ENCODE peak calls at places on chromosomes 5 and 9, in nine cellular contexts. One of them, this sample, is unnamed. For H3K4me1, the result is how much of the 10 kb centered on the place peaks cover.

GRCh38 chr5:72106922-72107873 is at the start of gene MAP1B:
- DNase-seq in A549: peak
- DNase-seq in uterus: peak
- DNase-seq in right lobe of liver: no peak
- DNase-seq in mucosa of descending colon: peak
- DNase-seq in ovary: peak
- DNase-seq in colonic mucosa: peak
- DNase-seq in OCI-LY7: no peak
- DNase-seq in left lung: peak
- DNase-seq in this sample: no peak

GRCh38 chr9:92245005-92245797 is 48.3 kb downstream of the IARS1 start:
- DNase-seq in A549: no peak
- DNase-seq in uterus: no peak
- DNase-seq in right lobe of liver: no peak
- DNase-seq in mucosa of descending colon: no peak
- DNase-seq in ovary: no peak
- DNase-seq in colonic mucosa: no peak
- DNase-seq in OCI-LY7: no peak
- DNase-seq in left lung: no peak
- DNase-seq in this sample: no peak

GRCh38 chr5:172904643-172905345 is 54.4 kb upstream of the RPL26L1 start:
- DNase-seq in A549: peak
- DNase-seq in uterus: peak
- DNase-seq in right lobe of liver: peak
- DNase-seq in mucosa of descending colon: peak
- DNase-seq in ovary: peak
- DNase-seq in colonic mucosa: peak
- DNase-seq in OCI-LY7: no peak
- DNase-seq in left lung: peak
- DNase-seq in this sample: no peak

GRCh38 chr5:66561366-66561990 is 34.7 kb upstream of the MAST4 start:
- DNase-seq in A549: no peak
- DNase-seq in uterus: no peak
- DNase-seq in right lobe of liver: no peak
- DNase-seq in mucosa of descending colon: no peak
- DNase-seq in ovary: peak
- DNase-seq in colonic mucosa: no peak
- DNase-seq in OCI-LY7: no peak
- DNase-seq in left lung: no peak
- DNase-seq in this sample: no peak

GRCh38 chr5:90473321-90474234 is 993 bp downstream of the MBLAC2 start:
- DNase-seq in A549: peak
- DNase-seq in uterus: peak
- DNase-seq in right lobe of liver: peak
- DNase-seq in mucosa of descending colon: peak
- DNase-seq in ovary: no peak
- DNase-seq in colonic mucosa: peak
- DNase-seq in OCI-LY7: peak
- DNase-seq in left lung: peak
- DNase-seq in this sample: peak

GRCh38 chr9:110984890-110985437 is 53.3 kb downstream of the LPAR1 start:
- DNase-seq in A549: no peak
- DNase-seq in uterus: no peak
- DNase-seq in right lobe of liver: no peak
- DNase-seq in mucosa of descending colon: no peak
- DNase-seq in ovary: no peak
- DNase-seq in colonic mucosa: no peak
- DNase-seq in OCI-LY7: no peak
- DNase-seq in left lung: no peak
- DNase-seq in this sample: no peak

GRCh38 chr5:32027717-32028321 is 146.3 kb downstream of the GOLPH3 start:
- DNase-seq in A549: peak
- DNase-seq in uterus: peak
- DNase-seq in right lobe of liver: no peak
- DNase-seq in mucosa of descending colon: no peak
- DNase-seq in ovary: peak
- DNase-seq in colonic mucosa: peak
- DNase-seq in OCI-LY7: no peak
- DNase-seq in left lung: no peak
- DNase-seq in this sample: no peak

GRCh38 chr5:38404667-38405276 is 146.4 kb downstream of the EGFLAM start:
- DNase-seq in A549: peak
- DNase-seq in uterus: no peak
- DNase-seq in right lobe of liver: no peak
- DNase-seq in mucosa of descending colon: no peak
- DNase-seq in ovary: no peak
- DNase-seq in colonic mucosa: no peak
- DNase-seq in OCI-LY7: peak
- DNase-seq in left lung: no peak
- DNase-seq in this sample: no peak

GRCh38 chr5:34589832-34590231 is 66.3 kb upstream of the RAI14 start:
- DNase-seq in A549: no peak
- DNase-seq in uterus: no peak
- DNase-seq in right lobe of liver: no peak
- DNase-seq in mucosa of descending colon: no peak
- DNase-seq in ovary: no peak
- DNase-seq in colonic mucosa: no peak
- DNase-seq in OCI-LY7: no peak
- DNase-seq in left lung: no peak
- DNase-seq in this sample: no peak

GRCh38 chr5:34585601-34586104 is 70.5 kb upstream of the RAI14 start:
- DNase-seq in A549: peak
- DNase-seq in uterus: no peak
- DNase-seq in right lobe of liver: no peak
- DNase-seq in mucosa of descending colon: no peak
- DNase-seq in ovary: no peak
- DNase-seq in colonic mucosa: no peak
- DNase-seq in OCI-LY7: no peak
- DNase-seq in left lung: no peak
- DNase-seq in this sample: no peak

GRCh38 chr5:34584165-34584564 is 72.0 kb upstream of the RAI14 start:
- DNase-seq in A549: no peak
- DNase-seq in uterus: no peak
- DNase-seq in right lobe of liver: no peak
- DNase-seq in mucosa of descending colon: no peak
- DNase-seq in ovary: no peak
- DNase-seq in colonic mucosa: no peak
- DNase-seq in OCI-LY7: no peak
- DNase-seq in left lung: no peak
- DNase-seq in this sample: no peak

GRCh38 chr5:34586117-34586885 is 69.8 kb upstream of the RAI14 start:
- DNase-seq in A549: peak
- DNase-seq in uterus: no peak
- DNase-seq in right lobe of liver: no peak
- DNase-seq in mucosa of descending colon: no peak
- DNase-seq in ovary: no peak
- DNase-seq in colonic mucosa: no peak
- DNase-seq in OCI-LY7: no peak
- DNase-seq in left lung: no peak
- DNase-seq in this sample: no peak

DNA sequence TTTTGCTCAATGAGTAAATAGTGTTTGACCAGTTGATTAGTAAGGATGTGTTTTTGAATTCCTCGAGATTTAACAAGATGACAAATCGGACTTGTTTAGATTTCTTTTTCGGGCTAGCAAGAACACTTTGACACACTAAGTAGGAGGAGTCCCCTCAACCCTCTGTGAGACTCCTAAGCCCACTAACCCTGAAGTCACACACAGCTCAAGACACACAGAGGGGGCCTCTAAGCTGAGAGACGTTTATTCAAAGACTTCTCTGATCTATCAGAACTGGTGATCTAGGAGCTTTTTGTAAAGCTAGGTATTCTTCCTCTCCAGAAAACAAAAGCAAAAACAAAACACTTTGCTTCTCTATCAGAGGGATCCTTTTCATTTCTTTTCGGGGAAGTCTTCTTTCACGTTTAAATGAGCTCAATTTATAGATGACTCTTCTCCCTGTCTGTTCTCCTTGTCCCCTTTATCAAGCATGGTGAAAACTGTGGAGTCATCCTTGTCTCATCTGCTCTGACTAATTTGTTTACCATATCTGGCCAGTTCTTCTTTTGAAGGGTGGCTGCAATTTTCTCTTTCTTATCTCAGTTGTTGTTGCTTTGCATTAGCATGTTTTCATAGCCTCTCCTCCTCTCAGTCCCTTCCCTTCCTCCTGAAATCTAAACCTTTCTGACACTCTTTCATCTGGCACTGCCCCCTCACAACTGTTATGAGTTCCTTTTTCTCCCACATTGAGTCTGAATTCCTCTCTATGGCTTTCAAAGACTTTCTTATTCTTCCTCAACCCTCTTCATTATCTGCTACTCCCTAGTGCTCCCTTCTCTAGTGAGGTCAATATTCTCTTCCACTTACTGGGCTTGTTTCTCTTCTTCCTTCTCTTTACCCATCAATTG is 68.5 kb upstream of the RAI14 start:
- DNase-seq in A549: peak
- DNase-seq in uterus: no peak
- DNase-seq in right lobe of liver: no peak
- DNase-seq in mucosa of descending colon: no peak
- DNase-seq in ovary: no peak
- DNase-seq in colonic mucosa: no peak
- DNase-seq in OCI-LY7: no peak
- DNase-seq in left lung: no peak
- DNase-seq in this sample: no peak
- H3K4me1 ChIP-seq in A549: half or more
- H3K4me1 ChIP-seq in uterus: under half
- H3K4me1 ChIP-seq in right lobe of liver: under half
- H3K4me1 ChIP-seq in mucosa of descending colon: under half
- H3K4me1 ChIP-seq in ovary: under half
- H3K4me1 ChIP-seq in colonic mucosa: under half
- H3K4me1 ChIP-seq in OCI-LY7: under half
- H3K4me1 ChIP-seq in left lung: under half
- H3K4me1 ChIP-seq in this sample: under half

GRCh38 chr5:181136361-181136955 is 5.5 kb upstream of the OR2V1 start:
- DNase-seq in A549: no peak
- DNase-seq in uterus: no peak
- DNase-seq in right lobe of liver: no peak
- DNase-seq in mucosa of descending colon: no peak
- DNase-seq in ovary: no peak
- DNase-seq in colonic mucosa: no peak
- DNase-seq in OCI-LY7: no peak
- DNase-seq in left lung: no peak
- DNase-seq in this sample: no peak

GRCh38 chr5:181145133-181145532 is 2.3 kb upstream of the OR2V2 start:
- DNase-seq in A549: no peak
- DNase-seq in uterus: no peak
- DNase-seq in right lobe of liver: no peak
- DNase-seq in mucosa of descending colon: no peak
- DNase-seq in ovary: no peak
- DNase-seq in colonic mucosa: no peak
- DNase-seq in OCI-LY7: no peak
- DNase-seq in left lung: no peak
- DNase-seq in this sample: no peak

GRCh38 chr5:181138258-181138657 is 7.3 kb upstream of the OR2V1 start:
- DNase-seq in A549: peak
- DNase-seq in uterus: no peak
- DNase-seq in right lobe of liver: no peak
- DNase-seq in mucosa of descending colon: no peak
- DNase-seq in ovary: no peak
- DNase-seq in colonic mucosa: no peak
- DNase-seq in OCI-LY7: no peak
- DNase-seq in left lung: no peak
- DNase-seq in this sample: no peak

GRCh38 chr5:181140766-181141165 is 6.6 kb upstream of the OR2V2 start:
- DNase-seq in A549: no peak
- DNase-seq in uterus: no peak
- DNase-seq in right lobe of liver: no peak
- DNase-seq in mucosa of descending colon: no peak
- DNase-seq in ovary: no peak
- DNase-seq in colonic mucosa: no peak
- DNase-seq in OCI-LY7: no peak
- DNase-seq in left lung: no peak
- DNase-seq in this sample: no peak

DNA sequence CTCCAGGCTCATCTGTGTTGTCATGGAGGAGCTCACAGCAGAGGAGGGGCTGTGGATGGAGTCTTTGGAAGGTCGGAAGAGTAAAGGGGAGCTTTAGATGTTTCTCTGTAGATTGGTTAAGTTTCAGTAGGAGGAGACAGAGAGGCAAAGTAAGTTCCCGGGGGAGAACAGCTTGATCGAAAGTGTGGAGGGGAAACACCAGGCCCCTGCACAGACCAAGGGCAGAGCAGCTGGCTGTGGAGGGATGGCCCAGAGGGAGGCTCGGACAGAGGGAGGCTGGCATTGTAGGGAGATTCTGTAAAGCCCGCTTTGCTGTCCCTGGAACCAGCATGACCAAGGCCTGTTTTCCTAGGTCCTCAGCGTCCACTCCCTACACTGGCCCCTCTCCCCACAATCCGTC is 5.3 kb upstream of the OR2V2 start:
- DNase-seq in A549: no peak
- DNase-seq in uterus: no peak
- DNase-seq in right lobe of liver: no peak
- DNase-seq in mucosa of descending colon: no peak
- DNase-seq in ovary: no peak
- DNase-seq in colonic mucosa: no peak
- DNase-seq in OCI-LY7: no peak
- DNase-seq in left lung: no peak
- DNase-seq in this sample: no peak
- H3K4me1 ChIP-seq in A549: under half
- H3K4me1 ChIP-seq in uterus: under half
- H3K4me1 ChIP-seq in right lobe of liver: under half
- H3K4me1 ChIP-seq in mucosa of descending colon: under half
- H3K4me1 ChIP-seq in ovary: under half
- H3K4me1 ChIP-seq in colonic mucosa: under half
- H3K4me1 ChIP-seq in OCI-LY7: under half
- H3K4me1 ChIP-seq in left lung: under half
- H3K4me1 ChIP-seq in this sample: under half

GRCh38 chr5:179791881-179792611 is 1.7 kb upstream of the LTC4S start:
- DNase-seq in A549: no peak
- DNase-seq in uterus: no peak
- DNase-seq in right lobe of liver: peak
- DNase-seq in mucosa of descending colon: no peak
- DNase-seq in ovary: no peak
- DNase-seq in colonic mucosa: no peak
- DNase-seq in OCI-LY7: no peak
- DNase-seq in left lung: peak
- DNase-seq in this sample: no peak

GRCh38 chr5:179786861-179787260 is 6.9 kb upstream of the LTC4S start:
- DNase-seq in A549: no peak
- DNase-seq in uterus: no peak
- DNase-seq in right lobe of liver: no peak
- DNase-seq in mucosa of descending colon: no peak
- DNase-seq in ovary: no peak
- DNase-seq in colonic mucosa: no peak
- DNase-seq in OCI-LY7: no peak
- DNase-seq in left lung: peak
- DNase-seq in this sample: no peak

GRCh38 chr5:179783128-179783527 is 10.7 kb upstream of the LTC4S start:
- DNase-seq in A549: no peak
- DNase-seq in uterus: no peak
- DNase-seq in right lobe of liver: no peak
- DNase-seq in mucosa of descending colon: no peak
- DNase-seq in ovary: no peak
- DNase-seq in colonic mucosa: no peak
- DNase-seq in OCI-LY7: no peak
- DNase-seq in left lung: peak
- DNase-seq in this sample: no peak

GRCh38 chr5:179792612-179793469 is 945 bp upstream of the LTC4S start:
- DNase-seq in A549: no peak
- DNase-seq in uterus: no peak
- DNase-seq in right lobe of liver: peak
- DNase-seq in mucosa of descending colon: no peak
- DNase-seq in ovary: peak
- DNase-seq in colonic mucosa: peak
- DNase-seq in OCI-LY7: no peak
- DNase-seq in left lung: peak
- DNase-seq in this sample: no peak

DNA sequence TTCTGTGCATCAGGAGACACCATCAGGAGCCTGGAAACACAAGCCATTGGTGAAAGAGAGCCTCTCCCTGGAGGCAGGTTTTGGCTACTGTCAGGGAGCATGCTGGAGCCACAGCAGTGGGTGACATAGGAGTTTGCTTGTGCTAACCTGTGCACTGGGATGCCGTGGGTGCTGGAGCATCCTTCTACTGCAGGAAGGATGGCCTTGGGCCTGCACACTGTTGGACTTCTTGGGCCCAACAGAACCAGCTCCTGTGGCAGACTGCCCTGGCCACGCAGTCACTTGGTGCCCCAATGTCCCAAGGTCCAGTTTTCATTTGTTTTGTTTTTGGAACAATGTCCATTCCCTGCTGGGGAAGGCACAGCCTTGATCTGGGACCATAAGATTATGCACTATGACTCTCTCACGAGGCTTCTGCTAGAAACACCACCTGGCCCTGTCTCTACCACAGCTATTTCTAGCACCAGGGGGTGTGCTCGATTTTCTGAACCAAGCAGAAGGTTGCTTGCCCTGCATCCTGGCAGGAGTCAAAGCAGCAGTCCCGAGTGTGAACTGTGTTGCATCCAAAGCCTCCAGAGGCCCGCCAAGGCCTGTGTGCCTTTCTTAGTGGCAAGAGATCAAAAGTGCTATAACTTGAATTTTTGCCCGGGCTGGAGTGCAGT is 5.5 kb upstream of the LTC4S start:
- DNase-seq in A549: no peak
- DNase-seq in uterus: no peak
- DNase-seq in right lobe of liver: no peak
- DNase-seq in mucosa of descending colon: no peak
- DNase-seq in ovary: no peak
- DNase-seq in colonic mucosa: no peak
- DNase-seq in OCI-LY7: no peak
- DNase-seq in left lung: peak
- DNase-seq in this sample: no peak
- H3K4me1 ChIP-seq in A549: under half
- H3K4me1 ChIP-seq in uterus: under half
- H3K4me1 ChIP-seq in right lobe of liver: under half
- H3K4me1 ChIP-seq in mucosa of descending colon: under half
- H3K4me1 ChIP-seq in ovary: under half
- H3K4me1 ChIP-seq in colonic mucosa: under half
- H3K4me1 ChIP-seq in OCI-LY7: under half
- H3K4me1 ChIP-seq in left lung: under half
- H3K4me1 ChIP-seq in this sample: under half

GRCh38 chr5:149833116-149833827 is 103.2 kb downstream of the PPARGC1B start:
- DNase-seq in A549: no peak
- DNase-seq in uterus: no peak
- DNase-seq in right lobe of liver: no peak
- DNase-seq in mucosa of descending colon: no peak
- DNase-seq in ovary: no peak
- DNase-seq in colonic mucosa: no peak
- DNase-seq in OCI-LY7: no peak
- DNase-seq in left lung: no peak
- DNase-seq in this sample: no peak
- H3K4me1 ChIP-seq in A549: under half
- H3K4me1 ChIP-seq in uterus: under half
- H3K4me1 ChIP-seq in right lobe of liver: under half
- H3K4me1 ChIP-seq in mucosa of descending colon: under half
- H3K4me1 ChIP-seq in ovary: under half
- H3K4me1 ChIP-seq in colonic mucosa: under half
- H3K4me1 ChIP-seq in OCI-LY7: under half
- H3K4me1 ChIP-seq in left lung: under half
- H3K4me1 ChIP-seq in this sample: under half

This sample was measured in CD8-positive, alpha-beta memory T cell.